ENCODE peak calls at places on chromosomes 13 and 19, in four cellular contexts. F, A, Z and R are unnamed samples.

GRCh38 chr19:52942371-52943133 is 19.3 kb upstream of the ZNF888 start:
- DNase-seq in A (peak; percentile 86), F (no peak), Z (peak; percentile 84), R (peak; percentile 79)

GRCh38 chr13:50512602-50513527 is 330.6 kb downstream of the DLEU7 start:
- DNase-seq in Z (peak; percentile 69), A (peak; percentile 70), F (no peak), R (no peak)

GRCh38 chr13:26653842-26654241 is 96.4 kb downstream of the WASF3 start:
- DNase-seq in F (no peak), Z (no peak), A (no peak), R (no peak)

GRCh38 chr13:39655041-39655568 is 357 bp upstream of the COG6 start:
- DNase-seq in A (no peak), Z (no peak), F (no peak), R (no peak)

GRCh38 chr19:11663162-11663561 is 65.9 kb downstream of the ZNF627 start:
- DNase-seq in Z (no peak), A (no peak), F (no peak), R (no peak)

GRCh38 chr13:113742445-113743120 is 16.4 kb upstream of the TMEM255B start:
- DNase-seq in F (no peak), A (no peak), Z (no peak), R (no peak)

GRCh38 chr13:90453342-90453741 is 894.1 kb upstream of the MIR17HG start:
- DNase-seq in F (no peak), A (no peak), Z (no peak), R (no peak)

GRCh38 chr19:2333027-2333806 is 4.7 kb downstream of the SPPL2B start:
- DNase-seq in F (no peak), Z (no peak), A (no peak), R (no peak)

GRCh38 chr19:56141416-56141992 is 417 bp downstream of the ZNF444 start:
- DNase-seq in A (no peak), Z (peak; percentile 9), F (no peak), R (peak; percentile 11)

GRCh38 chr13:19713186-19713965 is 69.4 kb downstream of the PSPC1 start:
- DNase-seq in A (peak; percentile 72), F (no peak), Z (peak; percentile 89), R (peak; percentile 32)

GRCh38 chr19:30237146-30237545 is 135.0 kb upstream of the ZNF536 start:
- DNase-seq in F (no peak), A (no peak), Z (no peak), R (no peak)

GRCh38 chr19:50496189-50497029 is 14.6 kb downstream of the JOSD2 start:
- DNase-seq in F (no peak), A (peak; percentile 49), Z (no peak), R (no peak)

GRCh38 chr13:30338331-30338851 is 31.0 kb upstream of the KATNAL1 start:
- DNase-seq in Z (no peak), F (no peak), A (no peak), R (peak; percentile 41)

GRCh38 chr13:23140492-23140891 is 40.3 kb upstream of the SGCG start:
- DNase-seq in A (no peak), Z (peak; percentile 36), F (no peak), R (no peak)

GRCh38 chr13:42485272-42485671 is 88.7 kb upstream of the TNFSF11 start:
- DNase-seq in Z (no peak), A (no peak), F (no peak), R (peak; percentile 54)

GRCh38 chr19:51479531-51480331 is 1.4 kb downstream of the CEACAM18 start:
- DNase-seq in A (no peak), F (no peak), Z (no peak), R (no peak)

GRCh38 chr13:60645552-60646138 is 248.6 kb downstream of the TDRD3 start:
- DNase-seq in A (no peak), Z (no peak), F (no peak), R (no peak)

GRCh38 chr19:36849701-36850645 is 703 bp upstream of the ZNF345 start:
- DNase-seq in Z (peak; percentile 95), A (peak; percentile 96), F (no peak), R (peak; percentile 90)

DNA sequence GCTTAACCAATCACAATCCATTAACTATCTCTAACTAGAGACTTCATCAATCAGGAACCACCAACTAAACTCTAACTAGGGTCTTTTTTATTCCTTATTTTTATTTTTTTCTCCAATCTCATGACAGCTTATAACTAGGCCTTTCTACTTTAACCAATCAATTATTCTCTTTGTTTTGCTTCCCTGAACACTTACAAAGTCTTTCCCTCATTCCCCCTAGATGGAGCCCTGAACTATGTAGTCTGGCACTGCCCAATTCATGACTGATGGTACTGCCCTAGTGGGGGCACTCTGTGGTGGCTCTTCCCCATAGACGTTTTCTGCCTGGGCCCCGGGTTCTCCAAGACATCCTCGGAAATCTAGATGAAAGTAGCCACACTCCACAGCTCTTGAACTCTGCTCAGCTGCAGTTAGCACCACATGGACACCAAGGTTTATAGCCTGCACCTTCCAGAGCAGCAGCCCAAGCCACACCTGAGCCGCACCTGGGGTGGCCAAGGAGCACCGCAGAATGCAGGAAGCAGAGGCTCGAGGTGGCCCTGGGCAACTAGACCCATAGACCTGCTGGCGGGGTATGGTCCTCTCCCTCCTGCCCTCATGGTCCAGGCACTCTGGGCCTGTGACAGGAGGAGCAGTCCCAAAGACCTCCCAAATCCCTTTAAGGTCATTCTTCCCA is 6.6 kb downstream of the ATP7B start:
- DNase-seq in Z (no peak), A (no peak), F (no peak), R (no peak)
- TF ChIP-seq CTCF in Z (no peak), A (no peak), F (no peak), R (no peak)

DNA sequence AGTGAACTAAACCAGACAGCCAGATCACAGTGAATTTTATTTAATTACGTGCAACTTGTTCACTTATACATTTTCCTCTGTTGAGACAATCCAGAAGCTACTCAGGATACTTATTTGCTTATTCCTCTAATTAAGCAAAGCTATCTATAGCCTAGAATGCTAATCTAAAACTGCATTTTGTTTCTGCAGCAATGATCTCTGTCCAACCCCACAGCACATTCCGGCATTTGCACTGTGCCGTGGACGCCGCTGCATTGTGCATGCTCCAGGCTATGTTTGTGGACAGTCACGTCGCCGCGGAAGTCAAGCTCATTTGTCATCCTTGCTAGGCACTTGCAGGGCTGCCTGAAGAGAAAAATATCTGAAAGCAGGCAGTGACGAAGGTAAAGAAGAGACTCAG is 406.9 kb downstream of the RFC3 start:
- DNase-seq in A (no peak), F (no peak), Z (no peak), R (no peak)
- H3K4me3 ChIP-seq in A (no peak overlapping the region), F (no peak overlapping the region), Z (no peak overlapping the region), R (no peak overlapping the region)

GRCh38 chr19:42424712-42425131 is 2.5 kb downstream of the LIPE start:
- DNase-seq in A (no peak), F (no peak), Z (no peak), R (no peak)
- TF ChIP-seq CTCF in A (peak; percentile 44), F (no peak), Z (peak; percentile 18), R (no peak)

DNA sequence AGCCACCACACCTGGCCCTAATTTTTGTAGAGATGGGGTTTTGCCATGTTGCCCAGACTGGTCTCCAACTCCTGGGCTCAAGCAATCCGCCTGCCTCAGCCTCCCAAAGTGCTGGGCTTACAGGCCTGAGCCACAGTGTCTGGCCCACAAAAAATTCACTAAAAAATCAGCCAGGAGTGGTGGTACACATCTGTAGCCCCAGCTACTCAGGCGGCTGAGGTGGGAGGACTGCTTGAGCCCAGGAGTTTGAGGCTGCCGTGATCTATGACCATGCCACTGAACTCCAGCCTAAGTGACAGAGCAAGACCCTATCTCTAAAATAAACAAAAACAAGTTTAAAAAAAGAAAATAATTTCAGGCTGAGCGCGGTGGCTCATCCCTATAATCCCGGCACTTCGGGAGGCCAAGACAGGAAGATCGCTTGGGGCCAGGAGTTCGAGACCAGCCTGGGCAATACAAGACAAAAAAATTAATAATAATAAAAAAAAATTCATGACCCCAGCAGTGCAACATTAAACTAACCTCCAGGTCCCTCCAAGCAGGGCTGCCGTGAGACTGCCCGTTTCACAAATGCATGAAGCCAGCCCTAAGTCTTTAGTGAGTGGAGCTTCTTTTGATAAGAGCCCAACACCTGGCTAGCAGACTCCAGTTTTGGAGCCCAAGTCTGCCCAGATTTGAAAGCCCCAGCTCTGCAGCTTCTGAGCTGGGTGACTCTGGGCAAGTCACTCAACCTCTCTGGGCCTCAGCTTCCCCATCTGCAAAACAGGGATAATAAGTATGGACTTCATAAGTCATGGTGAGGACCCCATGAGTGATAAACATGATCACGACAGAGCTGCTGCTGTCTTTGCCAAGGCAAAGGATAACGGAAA is 38.6 kb upstream of the NANOS3 start:
- DNase-seq in Z (no peak), F (no peak), A (no peak), R (no peak)
- H3K4me3 ChIP-seq in Z (peak overlapping the region; percentile 88), F (peak overlapping the region; percentile 100), A (no peak overlapping the region), R (peak overlapping the region; percentile 91)

DNA sequence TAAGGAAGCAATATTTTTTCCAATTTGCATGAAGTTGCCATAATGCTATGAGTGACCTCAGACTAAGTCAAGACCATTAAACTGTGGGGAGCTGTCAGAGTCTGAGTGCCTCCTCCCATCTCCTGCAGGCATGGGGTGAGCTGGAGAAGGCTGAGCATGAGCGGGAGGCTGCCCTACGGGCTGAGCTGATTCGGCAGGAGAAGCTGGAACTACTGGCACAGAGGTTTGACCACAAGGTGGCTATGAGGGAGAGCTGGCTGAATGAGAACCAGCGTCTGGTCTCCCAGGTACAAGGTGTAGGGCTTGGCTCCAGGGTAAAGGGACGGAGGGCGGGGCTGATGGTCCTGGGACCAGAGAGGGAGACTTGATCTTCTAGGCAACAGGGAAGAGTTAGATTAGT is 35.8 kb downstream of the SPTBN4 start:
- DNase-seq in Z (no peak), A (no peak), F (no peak), R (no peak)
- TF ChIP-seq CTCF in Z (peak; percentile 6), A (no peak), F (no peak), R (no peak)

DNA sequence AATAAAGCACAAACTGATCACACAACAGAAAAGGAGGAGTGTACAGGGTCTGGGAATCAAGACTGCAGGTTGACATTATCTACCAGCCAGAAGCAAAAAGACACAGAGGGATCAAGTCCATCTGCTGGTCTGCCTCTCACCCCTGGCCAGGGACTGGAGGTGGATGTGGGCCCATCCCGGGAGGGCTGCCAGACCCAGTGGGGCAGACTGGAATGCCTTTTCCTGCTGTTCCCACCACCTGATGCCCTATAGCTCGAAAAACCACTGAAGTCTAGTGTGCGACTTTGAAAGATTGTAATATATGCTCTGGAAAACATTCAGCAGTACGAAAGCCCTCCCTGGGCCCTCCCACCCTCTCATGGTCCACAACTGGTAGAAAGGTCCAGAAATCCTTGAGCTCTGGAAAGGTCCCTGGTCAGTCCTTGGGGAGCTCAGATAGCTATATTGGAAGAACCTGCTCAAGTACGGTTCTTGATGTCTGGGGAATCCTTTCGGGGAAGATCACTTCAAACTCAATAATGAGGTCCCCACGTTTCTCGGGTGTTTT is 2.6 kb downstream of the DNAJB1 start:
- DNase-seq in F (no peak), A (no peak), Z (no peak), R (no peak)
- H3K4me3 ChIP-seq in F (peak overlapping the region; percentile 70), A (no peak overlapping the region), Z (peak overlapping the region; percentile 92), R (peak overlapping the region; percentile 81)

GRCh38 chr19:33668968-33669367 is 47.2 kb downstream of the CHST8 start:
- DNase-seq in F (peak; percentile 25), A (no peak), Z (no peak), R (no peak)
- TF ChIP-seq CTCF in F (no peak), A (no peak), Z (no peak), R (no peak)

GRCh38 chr19:18495204-18495911 is 26.5 kb downstream of the ELL start:
- DNase-seq in A (no peak), F (no peak), Z (no peak), R (no peak)
- H3K4me3 ChIP-seq in A (no peak overlapping the region), F (no peak overlapping the region), Z (no peak overlapping the region), R (no peak overlapping the region)

DNA sequence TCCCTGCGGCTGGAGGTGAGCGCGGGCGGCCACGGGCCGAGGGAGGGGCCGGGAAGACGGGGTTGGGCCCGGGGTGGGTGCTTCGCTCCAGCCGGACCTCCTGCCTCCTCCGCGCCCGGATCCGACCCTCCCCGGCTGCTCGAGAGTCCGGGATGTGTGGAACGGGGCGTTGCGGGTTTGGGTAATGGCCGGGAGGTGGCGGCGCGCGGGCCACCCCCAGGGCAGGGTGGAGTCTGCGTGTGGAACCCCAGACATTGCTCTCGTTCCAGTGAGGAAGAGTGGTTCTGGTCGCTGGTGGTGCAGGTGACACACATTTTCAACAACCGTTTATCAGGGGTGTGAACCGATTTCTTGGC is 38.8 kb downstream of the ARHGEF7 start:
- DNase-seq in F (no peak), Z (peak; percentile 52), A (no peak), R (no peak)
- TF ChIP-seq CTCF in F (no peak), Z (peak; percentile 27), A (peak; percentile 31), R (peak; percentile 37)